ENCODE peak calls at places on chromosomes 2 and 18, in five cellular contexts. I, Y, E, B and V are unnamed samples.

GRCh38 chr2:138615257-138615656 is 113.7 kb downstream of the SPOPL start:
- DNase-seq in I (no peak), Y (no peak), E (no peak), B (no peak), V (no peak)

GRCh38 chr2:36374586-36374985 is 19.0 kb downstream of the CRIM1 start:
- DNase-seq in I (no peak), Y (no peak), E (no peak), B (no peak), V (no peak)

GRCh38 chr2:192410319-192410718 is 215.6 kb upstream of the TMEFF2 start:
- DNase-seq in I (no peak), Y (no peak), E (no peak), B (no peak), V (no peak)

GRCh38 chr2:95359035-95359434 is 43.5 kb upstream of the FAHD2A start:
- DNase-seq in I (no peak), Y (no peak), E (no peak), B (no peak), V (no peak)

GRCh38 chr2:130913891-130914290 is 77.2 kb downstream of the ARHGEF4 start:
- DNase-seq in I (no peak), Y (no peak), E (no peak), B (no peak), V (no peak)

GRCh38 chr2:119425620-119426395 is 5.8 kb upstream of the TMEM37 start:
- DNase-seq in I (no peak), Y (no peak), E (no peak), B (no peak), V (no peak)

GRCh38 chr2:105827351-105828096 is 82.8 kb downstream of the NCK2 start:
- DNase-seq in I (no peak), Y (no peak), E (no peak), B (no peak), V (no peak)

GRCh38 chr18:25289040-25289631 is 62.8 kb downstream of the ZNF521 start:
- DNase-seq in I (no peak), Y (no peak), E (no peak), B (no peak), V (no peak)

GRCh38 chr2:164920430-164920829 is 34.9 kb downstream of the SLC38A11 start:
- DNase-seq in I (no peak), Y (no peak), E (no peak), B (no peak), V (no peak)

GRCh38 chr2:9773905-9774239 is 69.4 kb upstream of the TAF1B start:
- DNase-seq in I (peak; percentile 31), Y (no peak), E (no peak), B (no peak), V (no peak)

GRCh38 chr2:28233070-28233718 is 159.5 kb upstream of the FOSL2 start:
- DNase-seq in I (no peak), Y (no peak), E (no peak), B (no peak), V (no peak)

GRCh38 chr2:348517-348916 is 60.6 kb upstream of the ALKAL2 start:
- DNase-seq in I (no peak), Y (no peak), E (no peak), B (no peak), V (no peak)

GRCh38 chr2:146312899-146313298 is 1531.9 kb upstream of the ACVR2A start:
- DNase-seq in I (no peak), Y (no peak), E (no peak), B (no peak), V (no peak)

GRCh38 chr18:67511840-67512239 is 4.7 kb downstream of the DSEL start:
- DNase-seq in I (no peak), Y (no peak), E (no peak), B (no peak), V (no peak)

GRCh38 chr2:64825831-64826496 is 163.2 kb upstream of the SLC1A4 start:
- DNase-seq in I (no peak), Y (no peak), E (no peak), B (no peak), V (no peak)

GRCh38 chr2:68379184-68379708 is 14.2 kb downstream of the PLEK start:
- DNase-seq in I (no peak), Y (no peak), E (no peak), B (no peak), V (no peak)

GRCh38 chr2:20484810-20485611 is 38.1 kb downstream of the RHOB start:
- DNase-seq in I (no peak), Y (no peak), E (no peak), B (no peak), V (no peak)

DNA sequence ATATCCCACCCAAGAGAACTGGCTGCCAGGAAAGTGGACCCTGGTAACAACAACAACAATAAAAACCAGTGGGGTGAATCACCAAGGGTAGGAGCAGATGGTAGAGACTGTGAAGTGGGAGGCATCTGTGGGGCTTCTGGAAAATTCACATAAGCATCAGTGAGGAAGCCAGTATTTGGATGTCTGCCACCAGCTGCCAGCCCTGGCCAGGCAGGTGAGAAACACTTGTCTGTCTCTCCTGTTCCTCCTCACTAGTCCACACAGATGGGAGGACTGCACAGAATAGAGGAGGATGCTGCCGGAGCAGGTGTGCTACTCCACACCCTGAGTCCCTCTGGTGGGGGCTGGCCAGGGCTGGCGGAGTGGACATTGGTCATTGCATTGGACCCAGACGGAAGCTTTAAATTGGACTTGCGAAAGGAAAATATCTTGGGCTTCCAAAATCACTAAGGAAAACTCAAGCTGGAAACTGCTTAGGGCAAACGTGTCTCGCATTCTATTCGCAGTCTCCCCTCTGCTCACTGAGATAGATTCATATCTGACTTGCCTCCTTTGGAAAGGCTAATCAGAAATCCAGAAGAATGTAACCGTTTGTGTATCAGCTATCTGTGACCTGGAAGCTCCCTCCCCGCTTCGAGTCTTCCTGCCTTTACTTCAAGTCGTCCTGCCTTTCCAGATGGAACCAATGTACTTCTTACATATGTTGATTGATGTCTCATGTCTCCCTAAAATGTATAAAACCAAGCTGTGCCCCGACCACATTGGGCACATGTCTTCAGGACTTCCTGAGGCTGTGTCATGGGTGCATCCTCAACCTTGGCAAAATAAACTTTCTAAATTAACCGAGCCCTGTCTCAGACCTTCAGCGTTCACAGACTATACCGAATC is 69.1 kb downstream of the NAB1 start:
- DNase-seq in I (no peak), Y (no peak), E (no peak), B (no peak), V (no peak)
- H3K4me1 ChIP-seq in I (no peaks in the 10 kb centered on the region), Y (peaks cover 8% of the 10 kb centered on the region), E (no peaks in the 10 kb centered on the region), B (no peaks in the 10 kb centered on the region), V (no peaks in the 10 kb centered on the region)

DNA sequence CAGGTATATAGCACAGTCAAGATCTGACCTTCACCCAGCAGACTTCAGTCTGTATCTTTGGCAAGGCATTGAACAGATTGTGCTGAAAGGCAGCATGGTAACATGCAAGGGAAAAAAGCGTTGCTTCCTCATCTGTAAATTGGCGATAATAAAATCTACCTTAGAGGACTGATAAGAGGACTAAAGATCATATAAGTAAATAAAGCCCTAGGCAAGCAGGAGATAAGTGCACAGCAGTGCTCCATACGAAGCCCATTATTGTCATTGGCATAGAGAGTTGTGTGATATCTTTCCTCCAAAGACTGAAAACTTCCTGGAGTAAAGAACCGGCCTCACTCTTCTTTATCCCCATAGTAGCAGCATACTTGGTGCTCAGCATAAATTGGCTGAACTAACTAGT is 162.6 kb downstream of the ANKRD44 start:
- DNase-seq in I (no peak), Y (no peak), E (no peak), B (no peak), V (no peak)
- H3K27ac ChIP-seq in I (no peak overlapping the region), Y (no peak overlapping the region), E (no peak overlapping the region), B (no peak overlapping the region), V (no peak overlapping the region)

GRCh38 chr2:205947621-205948495 is 138.1 kb downstream of the INO80D start:
- DNase-seq in I (no peak), Y (peak; percentile 77), E (peak; percentile 78), B (peak; percentile 60), V (peak; percentile 76)

GRCh38 chr2:205948496-205948837 is 137.5 kb downstream of the INO80D start:
- DNase-seq in I (no peak), Y (no peak), E (no peak), B (no peak), V (no peak)

GRCh38 chr2:205948883-205949282 is 137.1 kb downstream of the INO80D start:
- DNase-seq in I (no peak), Y (no peak), E (no peak), B (no peak), V (no peak)

GRCh38 chr2:205946226-205946625 is 139.7 kb downstream of the INO80D start:
- DNase-seq in I (no peak), Y (no peak), E (no peak), B (no peak), V (no peak)
- H3K4me1 ChIP-seq in I (peaks cover 4% of the 10 kb centered on the region), Y (no peaks in the 10 kb centered on the region), E (no peaks in the 10 kb centered on the region), B (no peaks in the 10 kb centered on the region), V (no peaks in the 10 kb centered on the region)

DNA sequence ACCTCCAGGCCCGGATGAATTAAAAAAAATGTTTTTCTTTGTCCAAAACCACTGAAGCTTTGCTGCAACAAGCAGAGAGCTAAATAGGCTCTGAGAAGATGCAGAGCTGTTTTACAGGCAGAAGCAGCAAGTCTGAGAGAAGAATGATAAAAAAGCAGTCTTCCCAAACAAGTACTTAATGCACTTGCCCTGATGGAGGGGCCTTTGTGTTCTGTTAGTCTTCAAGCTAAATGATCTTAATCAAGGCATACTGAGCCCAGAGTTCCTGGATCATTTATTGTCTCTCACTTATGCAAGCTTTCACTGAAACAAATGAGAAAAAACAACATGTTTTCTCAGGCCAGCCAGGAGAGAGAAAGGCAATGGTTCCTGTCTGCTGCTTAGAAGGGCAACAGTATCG is 152.5 kb downstream of the CLIP4 start:
- DNase-seq in I (no peak), Y (no peak), E (no peak), B (no peak), V (no peak)
- H3K27ac ChIP-seq in I (no peak overlapping the region), Y (no peak overlapping the region), E (no peak overlapping the region), B (no peak overlapping the region), V (no peak overlapping the region)

GRCh38 chr2:127377262-127377661 is 10.5 kb downstream of the MAP3K2 start:
- DNase-seq in I (no peak), Y (no peak), E (no peak), B (no peak), V (no peak)

GRCh38 chr2:127371037-127371436 is 16.7 kb downstream of the MAP3K2 start:
- DNase-seq in I (no peak), Y (no peak), E (peak; percentile 82), B (no peak), V (peak; percentile 83)

GRCh38 chr2:127379712-127380355 is 7.9 kb downstream of the MAP3K2 start:
- DNase-seq in I (no peak), Y (no peak), E (no peak), B (no peak), V (no peak)

GRCh38 chr2:127373362-127374083 is 14.3 kb downstream of the MAP3K2 start:
- DNase-seq in I (no peak), Y (no peak), E (no peak), B (no peak), V (no peak)

DNA sequence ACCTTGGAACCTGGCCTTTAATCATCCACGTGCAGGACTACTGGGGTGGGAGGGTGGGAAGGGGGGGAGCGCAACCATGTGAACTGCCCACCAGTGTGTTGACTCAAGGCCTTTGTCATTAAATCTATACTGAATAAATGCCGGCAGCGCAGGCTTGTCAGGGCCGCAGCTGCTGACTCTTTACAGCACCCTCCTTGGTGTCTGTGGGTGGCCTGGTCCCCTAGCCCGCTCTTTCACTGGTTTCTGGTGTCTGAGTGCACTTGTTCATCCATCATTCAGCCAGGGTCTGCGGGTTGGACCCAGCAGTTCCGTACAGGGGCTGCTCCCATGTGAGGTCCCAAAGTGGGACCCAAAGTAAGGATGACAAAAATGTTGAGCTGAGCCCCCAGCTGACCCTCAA is 11.5 kb downstream of the MAP3K2 start:
- DNase-seq in I (no peak), Y (no peak), E (no peak), B (no peak), V (no peak)
- H3K4me1 ChIP-seq in I (no peaks in the 10 kb centered on the region), Y (no peaks in the 10 kb centered on the region), E (peaks cover 45% of the 10 kb centered on the region), B (no peaks in the 10 kb centered on the region), V (no peaks in the 10 kb centered on the region)